ENCODE peak calls at places on chromosome 2, in four cellular contexts. G is MM.1S; H is CD4-positive, alpha-beta memory T cell; Q is upper lobe of right lung. T is an unnamed sample.

GRCh38 chr2:127675335-127676261 is at the start of gene LIMS2:
- DNase-seq in H (no peak), G (no peak), Q (peak; percentile 80), T (no peak)

GRCh38 chr2:11551569-11552259 is 17.9 kb downstream of the GREB1 start:
- DNase-seq in G (no peak), H (no peak), Q (peak; percentile 27), T (no peak)

GRCh38 chr2:222362336-222362735 is 62.0 kb upstream of the SGPP2 start:
- DNase-seq in G (no peak), H (no peak), Q (no peak), T (no peak)

GRCh38 chr2:467892-468630 is 180.2 kb upstream of the ALKAL2 start:
- DNase-seq in G (no peak), Q (no peak), H (no peak), T (no peak)

GRCh38 chr2:236715077-236715476 is 145.5 kb downstream of the ACKR3 start:
- DNase-seq in H (no peak), G (no peak), Q (no peak), T (no peak)

GRCh38 chr2:45011621-45012602 is 2.7 kb upstream of the SIX2 start:
- DNase-seq in H (no peak), Q (no peak), G (no peak), T (no peak)

GRCh38 chr2:163656622-163657021 is 79.2 kb downstream of the FIGN start:
- DNase-seq in G (no peak), H (no peak), Q (no peak), T (no peak)

GRCh38 chr2:155382781-155383180 is 684.3 kb downstream of the KCNJ3 start:
- DNase-seq in Q (no peak), G (no peak), H (no peak), T (no peak)

GRCh38 chr2:204353823-204354222 is 191.5 kb upstream of the PARD3B start:
- DNase-seq in Q (no peak), H (no peak), G (no peak), T (no peak)

GRCh38 chr2:20414806-20415205 is 32.1 kb upstream of the RHOB start:
- DNase-seq in Q (no peak), H (no peak), G (no peak), T (no peak)

GRCh38 chr2:2647156-2647555 is 316.1 kb upstream of the MYT1L start:
- DNase-seq in G (peak; percentile 7), H (no peak), Q (no peak), T (no peak)

GRCh38 chr2:101140978-101141655 is 10.1 kb downstream of the TBC1D8 start:
- DNase-seq in H (no peak), G (no peak), Q (no peak), T (no peak)

GRCh38 chr2:24147364-24147763 is 24.1 kb downstream of the FAM228B start:
- DNase-seq in Q (no peak), G (no peak), H (no peak), T (no peak)

T was measured in RWPE2.